ENCODE peak calls at places on chromosomes 13 and 19, in eight cellular contexts. H is cardiac fibroblast; U is kidney tubule cell; R is HTR-8/SVneo; N is NAMALWA; D is activated T-helper 1 cell treated with anti-CD3 and anti-CD28 coated beads, Interleukin-12 subunit alpha, Interleukin-12 subunit beta, Interleukin-2, Interleukin-4 antibody, amounts not matched to agents 30 ng/mL and 10 ng/mL and 1 ng/mL, durations not matched to agents 14 hours and 24 hours and 36 hours; F is central memory CD4-positive, alpha-beta T cell; X is EL. M is an unnamed sample.
A peak's percentile ranks its signal among the peaks of the same experiment; 100 is the strongest.

GRCh38 chr19:32104465-32105235 is 240.8 kb upstream of the ZNF507 start:
- DNase-seq in D (no peak), H (no peak), R (peak; percentile 7), N (no peak), F (no peak), U (peak; percentile 53), X (no peak), M (no peak)

GRCh38 chr19:19372656-19373416 is 32.6 kb upstream of the GATAD2A start:
- DNase-seq in X (peak; percentile 55), D (peak; percentile 17), N (peak; percentile 85), U (peak; percentile 26), H (peak; percentile 60), R (peak; percentile 31), F (peak; percentile 49), M (peak; percentile 67)

GRCh38 chr13:80742027-80742426 is 401.1 kb upstream of the SPRY2 start:
- DNase-seq in N (no peak), F (no peak), U (no peak), R (no peak), H (no peak), X (no peak), D (no peak), M (no peak)

GRCh38 chr13:101755228-101755887 is 302.9 kb downstream of the ITGBL1 start:
- DNase-seq in R (no peak), N (no peak), X (no peak), D (no peak), F (no peak), H (no peak), U (no peak), M (no peak)

GRCh38 chr13:32472194-32472621 is 44.3 kb upstream of the N4BP2L1 start:
- DNase-seq in F (no peak), H (no peak), R (no peak), X (no peak), D (no peak), N (no peak), U (no peak), M (no peak)

GRCh38 chr13:64371045-64371444 is 2859.1 kb downstream of the PCDH9 start:
- DNase-seq in R (peak; percentile 2), H (no peak), U (peak; percentile 75), D (no peak), X (peak; percentile 55), N (no peak), F (no peak), M (no peak)

GRCh38 chr13:113117335-113117872 is 5.2 kb upstream of the F10 start:
- DNase-seq in X (peak; percentile 26), F (no peak), U (no peak), H (no peak), D (no peak), R (peak; percentile 34), N (no peak), M (no peak)

GRCh38 chr13:99982021-99982740 is 597 bp downstream of the ZIC2 start:
- DNase-seq in U (peak; percentile 41), D (no peak), F (no peak), X (no peak), R (no peak), H (no peak), N (no peak), M (no peak)

GRCh38 chr19:2315121-2315817 is 7.3 kb upstream of the LINGO3 start:
- DNase-seq in H (no peak), X (no peak), F (no peak), U (no peak), D (no peak), R (no peak), N (no peak), M (no peak)

GRCh38 chr13:93562676-93563075 is 336.1 kb downstream of the GPC6 start:
- DNase-seq in U (peak; percentile 55), R (no peak), H (no peak), N (no peak), X (no peak), F (no peak), D (no peak), M (no peak)

GRCh38 chr13:38166121-38166520 is 183.5 kb upstream of the UFM1 start:
- DNase-seq in X (peak; percentile 64), U (peak; percentile 71), F (no peak), H (peak; percentile 6), N (no peak), D (no peak), R (no peak), M (no peak)

GRCh38 chr19:6767081-6767356 is 216 bp downstream of the SH2D3A start:
- DNase-seq in D (no peak), H (no peak), F (no peak), U (peak; percentile 73), R (no peak), X (no peak), N (peak; percentile 51), M (no peak)

GRCh38 chr19:5403968-5404640 is 51.1 kb upstream of the ZNRF4 start:
- DNase-seq in N (peak; percentile 70), D (peak; percentile 37), U (peak; percentile 76), H (peak; percentile 89), F (peak; percentile 13), X (peak; percentile 82), R (peak; percentile 80), M (peak; percentile 63)

GRCh38 chr13:36323951-36324566 is 22.1 kb downstream of the SPART start:
- DNase-seq in N (no peak), F (no peak), U (no peak), H (peak; percentile 18), D (no peak), R (no peak), X (peak; percentile 77), M (no peak)

GRCh38 chr13:104204177-104204576 is 1138.0 kb upstream of the SLC10A2 start:
- DNase-seq in U (no peak), F (no peak), R (no peak), H (no peak), D (no peak), X (no peak), N (peak; percentile 61), M (no peak)

GRCh38 chr19:5458420-5458819 is 3.2 kb downstream of the ZNRF4 start:
- DNase-seq in D (no peak), U (no peak), X (no peak), H (no peak), F (no peak), N (no peak), R (no peak), M (no peak)

GRCh38 chr19:6729573-6730152 is 7.7 kb downstream of the GPR108 start:
- DNase-seq in U (no peak), D (no peak), H (no peak), N (no peak), F (no peak), X (no peak), R (no peak), M (no peak)

GRCh38 chr19:16876904-16877361 is 11.9 kb upstream of the F2RL3 start:
- DNase-seq in H (peak; percentile 9), F (no peak), D (no peak), N (no peak), U (peak; percentile 13), R (no peak), X (peak; percentile 18), M (no peak)

GRCh38 chr13:114222461-114222968 is 12.2 kb upstream of the CDC16 start:
- DNase-seq in F (no peak), D (no peak), H (peak; percentile 74), N (no peak), R (no peak), X (no peak), U (no peak), M (no peak)

GRCh38 chr19:7533925-7534480 is 1.5 kb upstream of the PNPLA6 start:
- DNase-seq in X (peak; percentile 87), H (peak; percentile 92), N (peak; percentile 73), F (peak; percentile 79), D (peak; percentile 77), R (peak; percentile 89), U (peak; percentile 83), M (peak; percentile 87)

GRCh38 chr13:112096959-112097358 is 30.0 kb downstream of the SOX1 start:
- DNase-seq in N (no peak), H (no peak), X (no peak), F (no peak), R (no peak), U (no peak), D (no peak), M (no peak)

GRCh38 chr19:13169769-13170168 is 19.6 kb downstream of the IER2 start:
- DNase-seq in N (no peak), D (no peak), F (no peak), H (peak; percentile 18), X (peak; percentile 84), U (peak; percentile 87), R (peak; percentile 69), M (no peak)

GRCh38 chr13:77740931-77741586 is 43.6 kb downstream of the SLAIN1 start:
- DNase-seq in D (no peak), X (no peak), F (no peak), N (no peak), R (no peak), H (no peak), U (no peak), M (no peak)

GRCh38 chr13:96229356-96229755 is 139.4 kb downstream of the HS6ST3 start:
- DNase-seq in H (peak; percentile 2), X (peak; percentile 25), R (no peak), U (peak; percentile 40), N (peak; percentile 69), F (no peak), D (no peak), M (no peak)

GRCh38 chr19:44308011-44308410 is 3.2 kb upstream of the ZNF235 start:
- DNase-seq in R (no peak), D (no peak), X (peak; percentile 16), H (no peak), N (no peak), F (no peak), U (no peak), M (no peak)

GRCh38 chr13:99123101-99124045 is 77.3 kb upstream of the UBAC2 start:
- DNase-seq in X (peak; percentile 63), N (no peak), D (no peak), H (no peak), U (peak; percentile 43), F (no peak), R (peak; percentile 15), M (no peak)

GRCh38 chr19:45995715-45996385 is 583 bp downstream of the CCDC61 start:
- DNase-seq in N (no peak), R (no peak), H (peak; percentile 56), U (peak; percentile 20), X (peak; percentile 28), F (no peak), D (no peak), M (no peak)

GRCh38 chr19:49690073-49690655 is 752 bp upstream of the CPT1C start:
- DNase-seq in U (no peak), R (no peak), H (no peak), N (no peak), D (no peak), F (no peak), X (peak; percentile 32), M (no peak)

GRCh38 chr13:85521586-85521985 is 277.6 kb downstream of the SLITRK6 start:
- DNase-seq in D (no peak), H (no peak), N (no peak), F (no peak), R (no peak), X (no peak), U (no peak), M (no peak)

GRCh38 chr19:20661150-20661819 is at the start of gene ZNF626:
- DNase-seq in F (peak; percentile 89), X (peak; percentile 95), H (peak; percentile 98), R (peak; percentile 74), N (peak; percentile 99), D (peak; percentile 69), U (peak; percentile 98), M (peak; percentile 92)

GRCh38 chr19:19711306-19711933 is 21.5 kb downstream of the ZNF14 start:
- DNase-seq in R (no peak), H (no peak), D (no peak), N (no peak), F (no peak), U (no peak), X (no peak), M (no peak)

GRCh38 chr19:993831-994393 is 6.3 kb upstream of the GRIN3B start:
- DNase-seq in F (no peak), N (no peak), R (no peak), U (no peak), X (no peak), D (no peak), H (no peak), M (no peak)

GRCh38 chr13:32728327-32728726 is 142.1 kb downstream of the PDS5B start:
- DNase-seq in X (no peak), H (no peak), D (no peak), R (no peak), U (no peak), N (no peak), F (no peak), M (no peak)

GRCh38 chr13:29771247-29771646 is 79.2 kb downstream of the UBL3 start:
- DNase-seq in F (peak; percentile 43), D (no peak), X (peak; percentile 44), N (peak; percentile 66), U (peak; percentile 43), H (peak; percentile 53), R (no peak), M (no peak)

M was measured in activated CD4-positive, alpha-beta memory T cell treated with anti-CD3 and anti-CD28 coated beads, Interleukin-2, amount 10 ng/mL, durations not matched to agents 7 days and 5 days.